ENCODE peak calls at places on chromosomes 2 and 18, in ten cellular contexts. K, D, Q, Y, H, O, U, C, L and G are unnamed samples.

GRCh38 chr2:238988105-238988504 is 140.2 kb downstream of the TWIST2 start:
- DNase-seq in L (no peak), O (no peak), K (no peak), D (no peak), C (no peak), Q (no peak), U (no peak), Y (no peak), H (no peak), G (no peak)

GRCh38 chr2:105518897-105519296 is 120.0 kb upstream of the FHL2 start:
- DNase-seq in U (no peak), K (no peak), Y (no peak), Q (no peak), D (no peak), H (no peak), C (no peak), O (no peak), L (no peak), G (no peak)

GRCh38 chr18:31931163-31931885 is 11.6 kb downstream of the TRAPPC8 start:
- DNase-seq in U (no peak), C (no peak), Y (no peak), H (no peak), K (no peak), D (peak; percentile 28), L (no peak), O (no peak), Q (no peak), G (no peak)

GRCh38 chr18:35027206-35027605 is 14.0 kb upstream of the MAPRE2 start:
- DNase-seq in K (no peak), O (no peak), Q (no peak), U (no peak), L (no peak), C (no peak), Y (no peak), D (no peak), H (no peak), G (no peak)

GRCh38 chr18:9022397-9023170 is 79.9 kb upstream of the NDUFV2 start:
- DNase-seq in U (no peak), Q (no peak), K (no peak), L (no peak), Y (no peak), O (no peak), C (no peak), D (peak; percentile 64), H (no peak), G (no peak)

GRCh38 chr2:8685697-8686358 is 4.0 kb downstream of the ID2 start:
- DNase-seq in K (peak; percentile 85), L (peak; percentile 93), U (peak; percentile 75), Q (peak; percentile 71), O (no peak), C (peak; percentile 77), D (peak; percentile 77), H (peak; percentile 55), Y (peak; percentile 74), G (peak; percentile 85)

GRCh38 chr18:23401400-23402347 is 51.4 kb upstream of the RIOK3 start:
- DNase-seq in D (no peak), U (no peak), L (no peak), Y (no peak), Q (peak; percentile 38), H (peak; percentile 63), O (no peak), C (peak; percentile 59), K (no peak), G (no peak)

GRCh38 chr18:67216846-67217245 is 299.7 kb downstream of the DSEL start:
- DNase-seq in H (no peak), D (peak; percentile 29), Q (no peak), L (no peak), C (no peak), O (no peak), K (no peak), U (no peak), Y (no peak), G (no peak)

GRCh38 chr2:201984800-201985525 is 48.7 kb upstream of the FZD7 start:
- DNase-seq in H (no peak), D (no peak), C (no peak), Q (no peak), L (no peak), U (no peak), O (no peak), K (peak; percentile 84), Y (no peak), G (peak; percentile 68)

GRCh38 chr18:24922491-24922890 is 429.5 kb downstream of the ZNF521 start:
- DNase-seq in K (no peak), O (no peak), L (no peak), Y (no peak), C (no peak), D (no peak), Q (no peak), H (no peak), U (no peak), G (no peak)

GRCh38 chr18:58682429-58683069 is 11.3 kb downstream of the MALT1 start:
- DNase-seq in L (no peak), K (no peak), C (no peak), Q (peak; percentile 43), Y (no peak), O (no peak), D (peak; percentile 67), H (peak; percentile 53), U (no peak), G (no peak)

GRCh38 chr2:124805060-124805459 is 780.0 kb downstream of the CNTNAP5 start:
- DNase-seq in K (no peak), Y (no peak), O (no peak), Q (no peak), D (no peak), H (no peak), U (no peak), L (no peak), C (no peak), G (no peak)

GRCh38 chr2:197869501-197870111 is 65.2 kb downstream of the PLCL1 start:
- DNase-seq in C (no peak), H (no peak), D (peak; percentile 36), L (no peak), U (peak; percentile 80), Q (no peak), Y (no peak), K (no peak), O (no peak), G (no peak)

DNA sequence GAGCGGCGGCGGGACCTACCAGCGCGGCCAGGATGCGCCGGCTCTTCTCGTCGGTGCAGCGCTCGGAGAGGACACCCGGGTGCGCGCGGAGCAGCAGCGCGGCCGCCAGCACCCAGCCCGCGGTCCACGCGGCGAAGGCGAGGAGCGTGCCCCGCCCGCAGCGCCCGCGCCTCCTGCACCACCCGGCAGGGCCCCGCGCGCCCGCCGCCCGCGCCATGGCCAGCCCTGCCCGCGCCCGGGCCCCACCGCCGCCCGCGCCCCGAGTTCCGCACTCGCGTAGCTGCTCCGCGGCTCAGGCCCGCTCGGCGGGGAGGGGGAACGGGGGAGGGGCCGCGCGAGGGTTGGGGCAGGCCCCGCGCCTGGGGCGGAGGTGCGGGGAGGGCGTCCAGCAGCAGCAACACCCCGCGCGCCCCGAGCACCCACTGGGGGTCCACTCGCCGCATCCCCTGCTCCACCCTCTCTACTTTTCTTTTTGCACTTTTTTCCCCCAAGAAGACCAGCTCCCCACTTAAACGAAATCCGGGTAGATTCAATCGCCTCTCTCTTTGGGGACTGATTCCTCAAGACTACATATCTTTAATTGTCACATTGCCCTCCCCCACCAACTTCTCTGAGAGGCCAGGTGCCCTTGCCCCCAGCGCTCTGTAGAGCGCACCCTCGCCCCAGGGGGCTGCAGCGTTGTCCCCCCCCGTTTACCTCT is at the start of gene DIPK1C:
- DNase-seq in C (no peak), H (no peak), U (peak; percentile 6), L (no peak), K (no peak), O (no peak), Y (no peak), D (peak; percentile 24), Q (no peak), G (no peak)
- H3K4me3 ChIP-seq in C (peak within 1 kb of the TSS; percentile 94), H (no peak within 1 kb of the TSS), U (no peak within 1 kb of the TSS), L (peak within 1 kb of the TSS; percentile 33), K (peak within 1 kb of the TSS; percentile 62), O (peak within 1 kb of the TSS; percentile 61), Y (no peak within 1 kb of the TSS), D (no peak within 1 kb of the TSS), Q (no peak within 1 kb of the TSS), G (peak within 1 kb of the TSS; percentile 39)

DNA sequence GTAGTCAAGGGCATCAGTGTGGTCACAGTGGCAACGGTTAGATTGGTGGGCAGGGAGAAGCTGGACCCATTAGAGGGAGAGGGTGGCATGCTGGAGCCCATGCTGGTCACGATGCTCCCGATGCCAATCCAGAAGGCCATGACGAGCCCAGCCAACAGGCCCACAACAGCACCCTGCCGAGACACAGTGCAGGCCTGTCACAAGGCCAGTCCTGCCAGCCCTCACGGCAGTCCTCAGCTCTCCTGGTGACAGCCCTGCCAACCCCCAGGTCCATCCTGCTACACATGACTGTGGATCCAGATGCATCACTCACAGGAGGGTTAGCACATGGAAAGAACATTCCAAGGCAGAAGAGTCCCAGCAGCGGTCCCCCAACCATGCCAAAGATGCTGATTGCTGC is 10.2 kb upstream of the ATRAID start:
- DNase-seq in Q (no peak), L (no peak), Y (no peak), K (peak; percentile 63), H (no peak), C (no peak), O (no peak), D (no peak), U (no peak), G (no peak)
- H3K36me3 ChIP-seq in Q (no peaks in the 10 kb centered on the region), L (no peaks in the 10 kb centered on the region), Y (peaks cover 24% of the 10 kb centered on the region), K (peaks cover 66% of the 10 kb centered on the region), H (peaks cover 5% of the 10 kb centered on the region), C (peaks cover 74% of the 10 kb centered on the region), O (peaks cover 38% of the 10 kb centered on the region), D (no peaks in the 10 kb centered on the region), U (peaks cover 47% of the 10 kb centered on the region), G (peaks cover 15% of the 10 kb centered on the region)

DNA sequence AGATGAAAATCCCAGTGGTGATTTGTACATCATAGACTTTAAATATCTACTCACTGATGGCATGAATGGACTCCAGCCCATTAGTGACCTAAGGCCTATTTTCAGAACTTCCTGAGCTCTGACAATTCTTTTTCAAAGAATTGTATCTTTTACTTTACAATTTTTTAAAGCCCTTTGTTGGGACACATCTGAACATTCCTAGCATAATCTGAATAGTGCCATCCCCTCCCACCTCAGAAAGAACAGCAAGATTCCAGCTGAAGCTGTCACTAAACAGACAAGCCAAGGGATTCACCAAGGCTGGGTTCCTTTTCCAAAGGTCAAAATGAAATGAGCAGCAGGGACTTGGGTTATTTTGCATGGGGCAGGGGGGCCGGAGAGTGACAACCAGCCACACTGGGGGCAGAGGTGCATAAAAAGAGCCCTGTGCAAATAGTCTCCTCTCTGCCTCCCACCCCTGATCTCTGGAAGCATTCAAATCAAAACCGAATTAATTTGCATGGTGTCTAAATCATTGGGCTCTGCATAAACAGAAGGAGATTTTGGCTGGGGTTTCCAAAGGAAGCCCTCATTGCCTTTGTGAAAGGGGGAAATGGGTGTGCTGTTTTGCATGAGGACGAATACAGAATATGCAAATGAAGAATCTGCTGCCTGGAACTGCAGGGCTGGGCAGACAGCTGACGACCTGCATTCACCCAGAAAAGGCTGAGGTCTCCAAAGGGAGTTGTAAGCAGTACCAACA is 17.2 kb downstream of the EPHA4 start:
- DNase-seq in Y (no peak), O (no peak), U (no peak), C (peak; percentile 44), K (no peak), Q (no peak), D (peak; percentile 77), L (no peak), H (no peak), G (no peak)
- H3K4me3 ChIP-seq in Y (no peak overlapping the region), O (peak overlapping the region; percentile 9), U (no peak overlapping the region), C (no peak overlapping the region), K (no peak overlapping the region), Q (no peak overlapping the region), D (no peak overlapping the region), L (no peak overlapping the region), H (no peak overlapping the region), G (no peak overlapping the region)

DNA sequence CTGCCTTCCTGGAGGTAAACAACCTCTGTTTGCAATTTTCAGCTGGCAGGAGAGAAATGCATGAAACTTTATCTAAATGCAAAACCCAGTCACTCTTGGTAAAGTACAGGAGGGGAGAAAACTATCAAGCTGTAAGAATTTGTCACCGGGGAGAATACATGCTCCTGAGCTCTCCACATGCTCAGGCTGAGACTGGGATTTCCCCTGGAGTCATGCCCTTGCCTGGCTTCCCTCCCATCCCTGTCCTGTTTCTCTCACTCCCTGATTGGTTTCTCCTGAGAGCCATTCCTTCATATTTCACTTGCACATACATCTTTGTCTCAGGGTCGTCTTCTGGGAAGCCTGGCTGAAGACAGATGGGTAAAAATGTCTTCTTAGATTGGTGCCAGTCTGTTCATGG is 52.9 kb upstream of the SPATS2L start:
- DNase-seq in Y (no peak), C (no peak), Q (no peak), K (no peak), H (no peak), O (no peak), D (peak; percentile 60), U (no peak), L (no peak), G (no peak)
- H3K36me3 ChIP-seq in Y (no peaks in the 10 kb centered on the region), C (no peaks in the 10 kb centered on the region), Q (no peaks in the 10 kb centered on the region), K (no peaks in the 10 kb centered on the region), H (no peaks in the 10 kb centered on the region), O (no peaks in the 10 kb centered on the region), D (no peaks in the 10 kb centered on the region), U (no peaks in the 10 kb centered on the region), L (no peaks in the 10 kb centered on the region), G (no peaks in the 10 kb centered on the region)